ENCODE peak calls at places on chromosomes 7 and 10, in nine cellular contexts. M is A549; Z is upper lobe of right lung; A is lower lobe of right lung; T is pancreas; Q is heart right ventricle; F is HepG2; L is neural progenitor cell; P is CD4-positive, CD25-positive, alpha-beta regulatory T cell. J is an unnamed sample.

GRCh38 chr7:43296306-43296705 is 183.9 kb downstream of the HECW1 start:
- DNase-seq in M (peak; percentile 18), Z (no peak), A (no peak), T (no peak), Q (no peak), F (peak; percentile 17), L (no peak), P (no peak), J (no peak)

GRCh38 chr10:11442001-11442773 is 169.3 kb downstream of the USP6NL start:
- DNase-seq in M (no peak), Z (no peak), A (no peak), T (no peak), Q (no peak), F (no peak), L (no peak), P (no peak), J (no peak)

GRCh38 chr7:157440346-157441022 is 103.7 kb downstream of the DNAJB6 start:
- DNase-seq in M (no peak), Z (peak; percentile 39), A (peak; percentile 39), T (no peak), Q (no peak), F (no peak), L (no peak), P (no peak), J (no peak)

GRCh38 chr10:67609996-67610793 is 85.8 kb downstream of the CTNNA3 start:
- DNase-seq in M (no peak), Z (no peak), A (no peak), T (no peak), Q (no peak), F (no peak), L (peak; percentile 54), P (no peak), J (no peak)

GRCh38 chr7:73830872-73831655 is at the start of gene CLDN4:
- DNase-seq in M (no peak), Z (peak; percentile 92), A (peak; percentile 89), T (peak; percentile 96), Q (no peak), F (peak; percentile 83), L (peak; percentile 74), P (no peak), J (no peak)

GRCh38 chr10:98076086-98076485 is 45.7 kb upstream of the CRTAC1 start:
- DNase-seq in M (no peak), Z (no peak), A (no peak), T (no peak), Q (no peak), F (no peak), L (no peak), P (no peak), J (no peak)

GRCh38 chr10:113854019-113854756 is at the start of the genes DCLRE1A and NHLRC2:
- DNase-seq in M (peak; percentile 59), Z (peak; percentile 90), A (peak; percentile 85), T (peak; percentile 83), Q (peak; percentile 85), F (peak; percentile 68), L (peak; percentile 88), P (peak; percentile 79), J (peak; percentile 94)

GRCh38 chr10:101394522-101395133 is 40.7 kb downstream of the BTRC start:
- DNase-seq in M (no peak), Z (no peak), A (no peak), T (no peak), Q (no peak), F (no peak), L (no peak), P (no peak), J (no peak)

GRCh38 chr7:32490127-32490796 is at the start of gene LSM5:
- DNase-seq in M (peak; percentile 72), Z (peak; percentile 94), A (peak; percentile 95), T (peak; percentile 90), Q (peak; percentile 93), F (peak; percentile 89), L (peak; percentile 91), P (peak; percentile 97), J (peak; percentile 96)

GRCh38 chr7:33764752-33765451 is 140.4 kb upstream of the BMPER start:
- DNase-seq in M (no peak), Z (no peak), A (no peak), T (peak; percentile 54), Q (no peak), F (peak; percentile 46), L (no peak), P (no peak), J (no peak)

GRCh38 chr10:90319188-90319914 is 538.5 kb downstream of the HTR7 start:
- DNase-seq in M (peak; percentile 56), Z (no peak), A (no peak), T (no peak), Q (no peak), F (peak; percentile 43), L (peak; percentile 53), P (no peak), J (no peak)

GRCh38 chr7:105822806-105823205 is 53.6 kb downstream of the ATXN7L1 start:
- DNase-seq in M (no peak), Z (no peak), A (no peak), T (no peak), Q (no peak), F (no peak), L (no peak), P (no peak), J (no peak)
- H3K4me1 ChIP-seq in M (peaks cover 12% of the 10 kb centered on the region), Z (no peaks in the 10 kb centered on the region), A (no peaks in the 10 kb centered on the region), T (no peaks in the 10 kb centered on the region), Q (no peaks in the 10 kb centered on the region), F (peaks cover 22% of the 10 kb centered on the region), L (no peaks in the 10 kb centered on the region), P (peaks cover 14% of the 10 kb centered on the region), J (peaks cover 8% of the 10 kb centered on the region)

GRCh38 chr7:29397398-29397797 is 166.2 kb upstream of the PRR15 start:
- DNase-seq in M (no peak), Z (no peak), A (no peak), T (no peak), Q (no peak), F (no peak), L (no peak), P (no peak), J (no peak)

GRCh38 chr7:29401827-29402226 is 161.8 kb upstream of the PRR15 start:
- DNase-seq in M (no peak), Z (no peak), A (no peak), T (no peak), Q (no peak), F (no peak), L (peak; percentile 69), P (no peak), J (no peak)

GRCh38 chr7:29398011-29398410 is 165.6 kb upstream of the PRR15 start:
- DNase-seq in M (no peak), Z (no peak), A (no peak), T (no peak), Q (no peak), F (no peak), L (no peak), P (no peak), J (no peak)

GRCh38 chr7:29396563-29396962 is 167.1 kb upstream of the PRR15 start:
- DNase-seq in M (no peak), Z (no peak), A (no peak), T (no peak), Q (no peak), F (no peak), L (no peak), P (no peak), J (no peak)

GRCh38 chr7:29400435-29400834 is 163.2 kb upstream of the PRR15 start:
- DNase-seq in M (no peak), Z (no peak), A (no peak), T (no peak), Q (no peak), F (no peak), L (no peak), P (no peak), J (no peak)
- H3K27ac ChIP-seq in M (no peak overlapping the region), Z (no peak overlapping the region), A (no peak overlapping the region), T (no peak overlapping the region), Q (no peak overlapping the region), F (no peak overlapping the region), L (no peak overlapping the region), P (no peak overlapping the region), J (no peak overlapping the region)

GRCh38 chr7:116805100-116805544 is 57.3 kb upstream of the CAPZA2 start:
- DNase-seq in M (no peak), Z (no peak), A (no peak), T (no peak), Q (peak; percentile 58), F (peak; percentile 70), L (no peak), P (no peak), J (no peak)

GRCh38 chr7:116804459-116804858 is 57.9 kb upstream of the CAPZA2 start:
- DNase-seq in M (no peak), Z (no peak), A (no peak), T (no peak), Q (no peak), F (peak; percentile 38), L (no peak), P (no peak), J (no peak)

GRCh38 chr7:116807011-116807560 is 55.3 kb upstream of the CAPZA2 start:
- DNase-seq in M (no peak), Z (no peak), A (no peak), T (no peak), Q (no peak), F (no peak), L (no peak), P (no peak), J (no peak)

GRCh38 chr7:116809636-116810266 is 52.6 kb upstream of the CAPZA2 start:
- DNase-seq in M (no peak), Z (no peak), A (no peak), T (peak; percentile 37), Q (peak; percentile 51), F (peak; percentile 92), L (peak; percentile 80), P (peak; percentile 66), J (no peak)

GRCh38 chr7:116806046-116806944 is 56.1 kb upstream of the CAPZA2 start:
- DNase-seq in M (no peak), Z (no peak), A (no peak), T (no peak), Q (no peak), F (peak; percentile 89), L (no peak), P (no peak), J (peak; percentile 60)
- H3K4me1 ChIP-seq in M (peaks cover 83% of the 10 kb centered on the region), Z (peaks cover 25% of the 10 kb centered on the region), A (peaks cover 25% of the 10 kb centered on the region), T (peaks cover 23% of the 10 kb centered on the region), Q (peaks cover 25% of the 10 kb centered on the region), F (peaks cover 93% of the 10 kb centered on the region), L (peaks cover 17% of the 10 kb centered on the region), P (no peaks in the 10 kb centered on the region), J (peaks cover 39% of the 10 kb centered on the region)

GRCh38 chr7:24835643-24836042 is 78.4 kb upstream of the GSDME start:
- DNase-seq in M (no peak), Z (no peak), A (no peak), T (no peak), Q (no peak), F (no peak), L (no peak), P (no peak), J (no peak)

GRCh38 chr7:24834150-24834798 is 77.0 kb upstream of the GSDME start:
- DNase-seq in M (no peak), Z (no peak), A (peak; percentile 56), T (peak; percentile 31), Q (no peak), F (no peak), L (no peak), P (no peak), J (no peak)

GRCh38 chr7:24840543-24840942 is 83.3 kb upstream of the GSDME start:
- DNase-seq in M (no peak), Z (no peak), A (no peak), T (no peak), Q (no peak), F (no peak), L (no peak), P (no peak), J (no peak)

GRCh38 chr7:24833548-24833947 is 76.3 kb upstream of the GSDME start:
- DNase-seq in M (no peak), Z (no peak), A (no peak), T (no peak), Q (no peak), F (no peak), L (no peak), P (no peak), J (no peak)

GRCh38 chr7:24836084-24836483 is 78.8 kb upstream of the GSDME start:
- DNase-seq in M (no peak), Z (no peak), A (no peak), T (no peak), Q (no peak), F (no peak), L (no peak), P (peak; percentile 61), J (no peak)
- H3K27ac ChIP-seq in M (no peak overlapping the region), Z (no peak overlapping the region), A (no peak overlapping the region), T (no peak overlapping the region), Q (no peak overlapping the region), F (no peak overlapping the region), L (no peak overlapping the region), P (peak overlapping the region; percentile 63), J (no peak overlapping the region)

J was measured in esophagus muscularis mucosa.